ENCODE peak calls at places on chromosomes 2 and 18, in four cellular contexts. One of them, this sample, is unnamed.

GRCh38 chr2:15546297-15547098 is 14.6 kb downstream of the NBAS start:
- DNase-seq in left ventricle myocardium inferior: no peak
- DNase-seq in vagina: no peak
- DNase-seq in stomach: no peak
- DNase-seq in this sample: no peak

GRCh38 chr2:74205113-74205512 is 6.7 kb downstream of the MTHFD2 start:
- DNase-seq in left ventricle myocardium inferior: no peak
- DNase-seq in vagina: no peak
- DNase-seq in stomach: no peak
- DNase-seq in this sample: no peak

GRCh38 chr18:46071894-46072867 is at the start of gene PSTPIP2:
- DNase-seq in left ventricle myocardium inferior: peak
- DNase-seq in vagina: no peak
- DNase-seq in stomach: peak
- DNase-seq in this sample: peak

GRCh38 chr2:86622878-86623548 is 652 bp downstream of the RNF103 start:
- DNase-seq in left ventricle myocardium inferior: peak
- DNase-seq in vagina: no peak
- DNase-seq in stomach: peak
- DNase-seq in this sample: peak

GRCh38 chr2:216588771-216589363 is 44.4 kb upstream of the IGFBP2 start:
- DNase-seq in left ventricle myocardium inferior: no peak
- DNase-seq in vagina: no peak
- DNase-seq in stomach: no peak
- DNase-seq in this sample: no peak

GRCh38 chr2:63696496-63696895 is 107.7 kb downstream of the MDH1 start:
- DNase-seq in left ventricle myocardium inferior: no peak
- DNase-seq in vagina: no peak
- DNase-seq in stomach: no peak
- DNase-seq in this sample: no peak

GRCh38 chr18:13378150-13378549 is 159.6 kb downstream of the LDLRAD4 start:
- DNase-seq in left ventricle myocardium inferior: no peak
- DNase-seq in vagina: peak
- DNase-seq in stomach: no peak
- DNase-seq in this sample: no peak

GRCh38 chr2:155223781-155224406 is 525.4 kb downstream of the KCNJ3 start:
- DNase-seq in left ventricle myocardium inferior: no peak
- DNase-seq in vagina: no peak
- DNase-seq in stomach: no peak
- DNase-seq in this sample: no peak

GRCh38 chr2:207750876-207751275 is 18.8 kb downstream of the FZD5 start:
- DNase-seq in left ventricle myocardium inferior: no peak
- DNase-seq in vagina: no peak
- DNase-seq in stomach: no peak
- DNase-seq in this sample: no peak

GRCh38 chr18:58221060-58221725 is 177.2 kb downstream of the NEDD4L start:
- DNase-seq in left ventricle myocardium inferior: no peak
- DNase-seq in vagina: no peak
- DNase-seq in stomach: peak
- DNase-seq in this sample: peak

GRCh38 chr2:70966681-70967080 is 11.7 kb upstream of the ANKRD53 start:
- DNase-seq in left ventricle myocardium inferior: no peak
- DNase-seq in vagina: no peak
- DNase-seq in stomach: no peak
- DNase-seq in this sample: no peak

GRCh38 chr2:189534854-189535253 is 45.7 kb downstream of the SLC40A1 start:
- DNase-seq in left ventricle myocardium inferior: no peak
- DNase-seq in vagina: no peak
- DNase-seq in stomach: no peak
- DNase-seq in this sample: no peak

GRCh38 chr18:55314615-55315237 is 273.3 kb downstream of the TCF4 start:
- DNase-seq in left ventricle myocardium inferior: no peak
- DNase-seq in vagina: no peak
- DNase-seq in stomach: no peak
- DNase-seq in this sample: no peak

GRCh38 chr2:238950551-238950950 is 102.7 kb downstream of the TWIST2 start:
- DNase-seq in left ventricle myocardium inferior: no peak
- DNase-seq in vagina: peak
- DNase-seq in stomach: no peak
- DNase-seq in this sample: peak

GRCh38 chr2:43368483-43369385 is 142.3 kb upstream of the ZFP36L2 start:
- DNase-seq in left ventricle myocardium inferior: no peak
- DNase-seq in vagina: no peak
- DNase-seq in stomach: no peak
- DNase-seq in this sample: no peak

GRCh38 chr18:2587788-2588187 is 16.4 kb downstream of the NDC80 start:
- DNase-seq in left ventricle myocardium inferior: no peak
- DNase-seq in vagina: no peak
- DNase-seq in stomach: no peak
- DNase-seq in this sample: no peak

GRCh38 chr18:35786359-35787042 is 186.0 kb upstream of the RMP24 start:
- DNase-seq in left ventricle myocardium inferior: no peak
- DNase-seq in vagina: no peak
- DNase-seq in stomach: no peak
- DNase-seq in this sample: no peak

GRCh38 chr18:49041677-49042570 is 91.2 kb upstream of the SMAD7 start:
- DNase-seq in left ventricle myocardium inferior: peak
- DNase-seq in vagina: no peak
- DNase-seq in stomach: peak
- DNase-seq in this sample: no peak

GRCh38 chr2:203909946-203910476 is 26.6 kb upstream of the ICOS start:
- DNase-seq in left ventricle myocardium inferior: no peak
- DNase-seq in vagina: no peak
- DNase-seq in stomach: no peak
- DNase-seq in this sample: no peak

GRCh38 chr2:28401411-28401810 is 8.8 kb downstream of the FOSL2 start:
- DNase-seq in left ventricle myocardium inferior: no peak
- DNase-seq in vagina: no peak
- DNase-seq in stomach: no peak
- DNase-seq in this sample: no peak

GRCh38 chr2:28400434-28400833 is 7.8 kb downstream of the FOSL2 start:
- DNase-seq in left ventricle myocardium inferior: no peak
- DNase-seq in vagina: no peak
- DNase-seq in stomach: no peak
- DNase-seq in this sample: no peak

GRCh38 chr2:28399289-28399688 is 6.6 kb downstream of the FOSL2 start:
- DNase-seq in left ventricle myocardium inferior: no peak
- DNase-seq in vagina: no peak
- DNase-seq in stomach: no peak
- DNase-seq in this sample: no peak

GRCh38 chr2:28400921-28401320 is 8.3 kb downstream of the FOSL2 start:
- DNase-seq in left ventricle myocardium inferior: no peak
- DNase-seq in vagina: no peak
- DNase-seq in stomach: no peak
- DNase-seq in this sample: no peak

GRCh38 chr2:28399946-28400345 is 7.3 kb downstream of the FOSL2 start:
- DNase-seq in left ventricle myocardium inferior: no peak
- DNase-seq in vagina: no peak
- DNase-seq in stomach: no peak
- DNase-seq in this sample: no peak
- H3K27ac ChIP-seq in left ventricle myocardium inferior: peak
- H3K27ac ChIP-seq in vagina: peak
- H3K27ac ChIP-seq in stomach: peak
- H3K27ac ChIP-seq in this sample: peak

DNA sequence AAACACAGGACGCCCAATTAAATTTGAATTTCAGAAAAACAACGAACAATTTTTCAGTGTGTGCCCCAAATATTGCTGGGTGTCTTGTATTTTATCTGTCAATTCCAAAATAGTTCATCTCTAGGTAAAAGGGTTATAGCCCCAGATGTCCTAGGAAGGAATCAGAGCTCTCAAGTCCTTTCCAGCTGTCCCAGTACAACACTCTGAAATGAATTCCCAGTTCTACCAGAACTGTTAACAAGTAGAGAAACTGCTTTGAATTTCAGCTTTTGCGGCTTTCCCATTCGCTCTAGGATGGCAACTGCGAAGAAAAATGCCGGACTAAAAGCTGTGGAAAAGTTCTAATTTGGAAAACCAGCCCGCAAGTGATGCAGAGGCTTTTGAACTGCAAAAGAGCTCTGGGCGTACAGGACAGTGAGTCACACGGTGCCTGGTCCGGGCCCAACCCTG is 497 bp upstream of the GIGYF2 start:
- DNase-seq in left ventricle myocardium inferior: no peak
- DNase-seq in vagina: no peak
- DNase-seq in stomach: no peak
- DNase-seq in this sample: no peak
- H3K27ac ChIP-seq in left ventricle myocardium inferior: peak
- H3K27ac ChIP-seq in vagina: peak
- H3K27ac ChIP-seq in stomach: peak
- H3K27ac ChIP-seq in this sample: peak

GRCh38 chr2:98327776-98328175 is 18.5 kb upstream of the CNGA3 start:
- DNase-seq in left ventricle myocardium inferior: no peak
- DNase-seq in vagina: no peak
- DNase-seq in stomach: no peak
- DNase-seq in this sample: no peak
- H3K27ac ChIP-seq in left ventricle myocardium inferior: no peak
- H3K27ac ChIP-seq in vagina: no peak
- H3K27ac ChIP-seq in stomach: no peak
- H3K27ac ChIP-seq in this sample: no peak

GRCh38 chr2:168201722-168202121 is 45.7 kb downstream of the STK39 start:
- DNase-seq in left ventricle myocardium inferior: no peak
- DNase-seq in vagina: no peak
- DNase-seq in stomach: no peak
- DNase-seq in this sample: no peak
- H3K27ac ChIP-seq in left ventricle myocardium inferior: no peak
- H3K27ac ChIP-seq in vagina: no peak
- H3K27ac ChIP-seq in stomach: no peak
- H3K27ac ChIP-seq in this sample: no peak

DNA sequence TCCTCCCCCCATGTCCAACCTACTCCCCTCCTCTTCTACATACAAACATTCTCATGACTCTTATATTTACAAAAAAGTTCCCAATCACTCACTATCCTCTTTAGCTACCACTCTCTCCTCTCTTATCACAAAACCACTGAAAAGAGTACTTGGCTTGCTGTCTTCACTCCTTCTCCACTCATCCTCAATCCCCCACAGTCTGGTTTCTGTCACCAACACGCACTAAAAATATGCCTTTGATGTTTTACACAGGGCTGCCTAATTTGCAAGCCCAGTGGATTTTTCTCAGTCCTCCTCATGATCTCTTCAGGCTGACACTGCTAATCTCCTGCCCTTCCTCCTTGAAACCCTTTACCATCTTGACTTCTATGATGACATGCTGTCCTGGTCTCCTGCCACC is 159.4 kb downstream of the TNS1 start:
- DNase-seq in left ventricle myocardium inferior: no peak
- DNase-seq in vagina: no peak
- DNase-seq in stomach: no peak
- DNase-seq in this sample: no peak
- H3K27ac ChIP-seq in left ventricle myocardium inferior: peak
- H3K27ac ChIP-seq in vagina: no peak
- H3K27ac ChIP-seq in stomach: no peak
- H3K27ac ChIP-seq in this sample: peak

GRCh38 chr2:101238930-101239759 is 13.5 kb upstream of the CNOT11 start:
- DNase-seq in left ventricle myocardium inferior: no peak
- DNase-seq in vagina: no peak
- DNase-seq in stomach: peak
- DNase-seq in this sample: peak

DNA sequence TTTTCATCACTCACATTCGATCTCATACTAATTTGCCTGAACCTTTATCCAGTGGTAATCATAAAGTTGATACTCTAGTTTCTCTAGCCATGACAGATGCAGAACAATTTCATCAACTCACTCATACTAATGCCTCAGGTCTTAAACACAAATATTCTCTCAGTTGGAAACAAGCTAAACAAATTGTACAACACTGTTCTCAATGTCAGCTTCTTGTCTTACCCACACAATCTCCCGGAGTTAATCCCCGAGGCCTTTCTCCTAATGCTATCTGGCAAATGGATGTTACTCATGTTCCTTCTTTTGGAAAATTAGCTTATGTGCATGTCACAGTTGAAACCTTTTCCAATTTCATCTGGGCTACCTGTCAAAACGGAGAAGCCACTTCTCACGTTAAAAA is 11.5 kb upstream of the CNOT11 start:
- DNase-seq in left ventricle myocardium inferior: no peak
- DNase-seq in vagina: no peak
- DNase-seq in stomach: no peak
- DNase-seq in this sample: no peak
- H3K27ac ChIP-seq in left ventricle myocardium inferior: no peak
- H3K27ac ChIP-seq in vagina: no peak
- H3K27ac ChIP-seq in stomach: peak
- H3K27ac ChIP-seq in this sample: no peak

DNA sequence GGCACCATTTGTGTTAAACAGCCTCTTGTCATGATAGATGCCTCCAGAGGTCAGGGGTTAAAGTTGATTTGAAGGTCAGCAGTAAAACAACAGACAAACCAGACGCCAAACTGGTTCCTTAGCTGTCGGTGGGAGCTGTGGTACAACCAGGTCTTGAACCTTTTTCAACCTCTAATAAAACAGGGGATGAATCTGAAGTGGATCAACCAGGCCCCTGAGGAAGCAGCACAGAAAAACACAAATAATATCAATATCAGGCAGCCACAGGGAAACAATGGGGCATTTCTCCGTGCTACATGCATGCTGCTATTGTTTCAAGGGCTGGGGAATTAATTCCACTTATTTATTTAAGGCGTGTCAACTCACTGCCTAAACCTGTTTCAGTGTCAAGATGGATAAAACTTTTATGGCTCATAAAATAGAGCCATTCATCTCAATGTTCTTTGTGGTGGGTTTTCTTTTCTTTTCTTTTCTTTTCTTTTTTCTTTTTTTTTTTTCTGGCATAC is 265.3 kb downstream of the MEIS1 start:
- DNase-seq in left ventricle myocardium inferior: no peak
- DNase-seq in vagina: no peak
- DNase-seq in stomach: no peak
- DNase-seq in this sample: no peak
- H3K27ac ChIP-seq in left ventricle myocardium inferior: no peak
- H3K27ac ChIP-seq in vagina: peak
- H3K27ac ChIP-seq in stomach: no peak
- H3K27ac ChIP-seq in this sample: peak

GRCh38 chr2:1028846-1029245 is 78.2 kb downstream of the SNTG2 start:
- DNase-seq in left ventricle myocardium inferior: no peak
- DNase-seq in vagina: no peak
- DNase-seq in stomach: no peak
- DNase-seq in this sample: no peak
- H3K27ac ChIP-seq in left ventricle myocardium inferior: no peak
- H3K27ac ChIP-seq in vagina: no peak
- H3K27ac ChIP-seq in stomach: no peak
- H3K27ac ChIP-seq in this sample: no peak

DNA sequence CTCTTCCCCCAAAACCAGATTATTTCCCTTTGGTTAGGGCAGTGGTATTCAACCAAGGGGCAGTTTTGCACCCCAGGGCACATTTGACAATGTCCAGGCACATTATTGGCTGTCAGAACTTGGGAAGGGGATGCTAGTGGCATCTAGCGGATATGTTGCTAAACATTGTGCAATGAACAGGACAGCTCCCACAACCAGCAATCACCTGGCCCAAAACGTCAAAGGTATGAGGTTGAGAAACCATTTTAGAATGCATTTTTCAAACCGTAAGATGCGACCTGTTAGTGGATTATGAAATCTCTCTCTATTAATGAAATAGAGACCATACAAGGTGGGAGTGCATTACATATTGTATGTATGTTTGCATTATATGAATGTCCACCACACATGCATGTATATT is 54.2 kb downstream of the CD8B2 start:
- DNase-seq in left ventricle myocardium inferior: no peak
- DNase-seq in vagina: no peak
- DNase-seq in stomach: no peak
- DNase-seq in this sample: no peak
- H3K27ac ChIP-seq in left ventricle myocardium inferior: no peak
- H3K27ac ChIP-seq in vagina: no peak
- H3K27ac ChIP-seq in stomach: no peak
- H3K27ac ChIP-seq in this sample: no peak

This sample was measured in lower lobe of right lung.